ENCODE peak calls at places on chromosomes 12 and 14, in nine cellular contexts. I is PC-3, G is lung, P is pancreas, N is DND-41, L is adrenal gland, S is fibroblast of lung, M is heart right ventricle, Q is tibial artery. T is an unnamed sample.

GRCh38 chr12:48980953-48981756 is 3.0 kb downstream of the WNT1 start:
- DNase-seq in I (no peak), G (no peak), P (no peak), N (no peak), L (no peak), S (no peak), M (no peak), Q (no peak), T (no peak)

GRCh38 chr14:59274991-59275391 is 86.5 kb downstream of the DAAM1 start:
- DNase-seq in I (peak; percentile 67), G (peak; percentile 44), P (no peak), N (no peak), L (no peak), S (no peak), M (no peak), Q (no peak), T (no peak)

GRCh38 chr12:49705479-49706267 is 1.5 kb downstream of the FMNL3 start:
- DNase-seq in I (peak; percentile 55), G (peak; percentile 28), P (no peak), N (no peak), L (peak; percentile 24), S (peak; percentile 60), M (peak; percentile 34), Q (peak; percentile 39), T (peak; percentile 76)

GRCh38 chr14:30985796-30986195 is 39.7 kb upstream of the AP4S1 start:
- DNase-seq in I (no peak), G (no peak), P (no peak), N (no peak), L (no peak), S (no peak), M (no peak), Q (no peak), T (no peak)

GRCh38 chr14:104655128-104655848 is 34.1 kb upstream of the INF2 start:
- DNase-seq in I (no peak), G (no peak), P (no peak), N (no peak), L (no peak), S (no peak), M (no peak), Q (no peak), T (no peak)

GRCh38 chr14:46136456-46136855 is 515.1 kb downstream of the RPL10L start:
- DNase-seq in I (no peak), G (no peak), P (no peak), N (no peak), L (no peak), S (no peak), M (no peak), Q (no peak), T (no peak)

GRCh38 chr14:94050231-94050880 is 24.2 kb downstream of the OTUB2 start:
- DNase-seq in I (no peak), G (no peak), P (peak; percentile 9), N (no peak), L (peak; percentile 43), S (no peak), M (peak; percentile 83), Q (no peak), T (peak; percentile 76)

GRCh38 chr14:42554091-42554490 is 947.4 kb downstream of the LRFN5 start:
- DNase-seq in I (no peak), G (no peak), P (no peak), N (no peak), L (no peak), S (no peak), M (no peak), Q (no peak), T (no peak)

GRCh38 chr12:89256060-89256459 is 96.2 kb downstream of the DUSP6 start:
- DNase-seq in I (peak; percentile 18), G (no peak), P (no peak), N (no peak), L (no peak), S (no peak), M (no peak), Q (no peak), T (no peak)

GRCh38 chr12:128783129-128783574 is 40.6 kb downstream of the SLC15A4 start:
- DNase-seq in I (no peak), G (no peak), P (no peak), N (peak; percentile 6), L (no peak), S (no peak), M (no peak), Q (no peak), T (no peak)

GRCh38 chr14:71103662-71104484 is 196.6 kb downstream of the PCNX1 start:
- DNase-seq in I (peak; percentile 78), G (no peak), P (no peak), N (peak; percentile 22), L (no peak), S (peak; percentile 80), M (peak; percentile 12), Q (no peak), T (no peak)

GRCh38 chr12:115543269-115543668 is 734.2 kb downstream of the MED13L start:
- DNase-seq in I (peak; percentile 37), G (no peak), P (no peak), N (no peak), L (no peak), S (no peak), M (no peak), Q (no peak), T (no peak)

GRCh38 chr12:22056607-22057006 is 10.6 kb downstream of the CMAS start:
- DNase-seq in I (no peak), G (no peak), P (no peak), N (no peak), L (no peak), S (no peak), M (no peak), Q (no peak), T (no peak)
- H3K36me3 ChIP-seq in I (peaks cover 11% of the 10 kb centered on the region), G (peaks cover 2% of the 10 kb centered on the region), P (peaks cover 37% of the 10 kb centered on the region), N (peaks cover 48% of the 10 kb centered on the region), L (no peaks in the 10 kb centered on the region), S (no peaks in the 10 kb centered on the region), M (no peaks in the 10 kb centered on the region), Q (peaks cover 45% of the 10 kb centered on the region), T (peaks cover 42% of the 10 kb centered on the region)

DNA sequence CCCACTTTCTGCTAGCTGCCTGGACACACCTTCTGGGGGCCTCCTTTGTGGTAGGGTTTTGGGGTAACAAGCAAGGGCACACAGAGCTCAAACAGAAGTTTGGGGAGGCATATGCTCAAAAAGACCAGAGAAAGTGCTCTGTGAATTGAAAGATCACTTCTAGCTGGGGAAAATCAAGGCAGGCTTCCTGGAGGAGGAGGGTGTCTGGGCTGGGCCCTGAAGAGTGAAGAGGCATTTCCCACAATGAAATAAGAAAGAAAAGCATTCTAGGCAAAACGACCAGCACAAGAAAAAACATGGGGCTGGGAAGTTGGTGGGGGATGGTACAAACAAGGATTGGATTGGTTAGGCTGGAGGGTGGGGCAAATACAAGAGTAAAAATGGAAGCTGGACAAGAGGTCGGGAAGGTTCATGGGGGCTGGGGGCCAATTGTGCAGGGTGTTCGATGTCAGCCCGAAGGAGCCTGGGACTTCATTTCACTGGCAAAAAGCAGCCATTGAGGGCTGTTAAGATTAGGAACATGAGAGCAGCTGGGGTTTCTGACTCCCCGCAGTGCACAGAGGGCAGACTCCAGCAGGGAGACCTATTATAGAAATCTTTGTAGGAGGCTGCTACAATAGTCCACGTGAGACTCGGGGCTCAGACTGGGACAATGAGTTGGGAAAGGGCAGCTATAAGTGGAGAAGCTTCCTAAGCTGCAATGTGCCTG is 51.5 kb upstream of the CMKLR1 start:
- DNase-seq in I (no peak), G (no peak), P (no peak), N (no peak), L (no peak), S (no peak), M (no peak), Q (no peak), T (no peak)
- H3K4me1 ChIP-seq in I (no peaks in the 10 kb centered on the region), G (no peaks in the 10 kb centered on the region), P (no peaks in the 10 kb centered on the region), N (no peaks in the 10 kb centered on the region), L (no peaks in the 10 kb centered on the region), S (no peaks in the 10 kb centered on the region), M (no peaks in the 10 kb centered on the region), Q (no peaks in the 10 kb centered on the region), T (no peaks in the 10 kb centered on the region)

GRCh38 chr12:52949413-52950331 is 754 bp downstream of the KRT18 start:
- DNase-seq in I (peak; percentile 96), G (peak; percentile 80), P (peak; percentile 89), N (no peak), L (peak; percentile 27), S (peak; percentile 84), M (peak; percentile 27), Q (no peak), T (no peak)

GRCh38 chr12:52946334-52946733 is 2.6 kb upstream of the KRT18 start:
- DNase-seq in I (no peak), G (no peak), P (no peak), N (no peak), L (no peak), S (no peak), M (no peak), Q (no peak), T (no peak)

GRCh38 chr12:52945389-52946232 is 3.3 kb upstream of the KRT18 start:
- DNase-seq in I (peak; percentile 67), G (peak; percentile 59), P (peak; percentile 66), N (no peak), L (no peak), S (peak; percentile 16), M (no peak), Q (no peak), T (no peak)

GRCh38 chr12:52946797-52947547 is 1.9 kb upstream of the KRT18 start:
- DNase-seq in I (peak; percentile 73), G (no peak), P (peak; percentile 63), N (no peak), L (no peak), S (no peak), M (no peak), Q (no peak), T (no peak)

DNA sequence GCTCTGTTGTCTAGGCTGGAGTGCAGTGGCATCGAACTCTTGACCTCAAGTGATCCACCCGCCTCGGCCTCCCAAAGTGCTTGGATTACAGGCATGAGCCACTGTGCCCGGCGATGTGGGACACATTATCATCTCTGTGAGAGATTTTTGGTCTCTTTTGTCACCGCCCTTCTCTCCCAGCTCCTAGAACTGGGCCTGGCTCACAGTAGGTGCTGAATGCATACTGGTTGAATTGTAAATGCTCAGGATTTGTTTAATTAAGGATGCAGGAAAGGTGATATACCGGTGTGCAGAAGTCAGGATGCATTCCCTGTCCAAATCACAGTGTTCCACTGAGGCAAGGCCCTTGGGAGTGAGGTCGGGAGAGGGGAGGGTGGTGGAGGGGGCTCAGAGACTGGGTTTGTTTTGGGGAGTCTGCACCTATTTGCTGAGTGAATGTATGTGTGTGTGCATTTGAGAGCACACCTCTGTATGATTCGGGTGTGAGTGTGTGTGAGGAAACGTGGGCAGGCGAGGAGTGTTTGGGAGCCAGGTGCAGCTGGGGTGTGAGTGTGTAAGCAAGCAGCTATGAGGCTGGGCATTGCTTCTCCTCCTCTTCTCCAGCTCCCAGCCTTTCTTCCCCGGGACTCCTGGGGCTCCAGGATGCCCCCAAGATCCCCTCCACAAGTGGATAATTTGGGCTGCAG is 1.0 kb upstream of the KRT18 start:
- DNase-seq in I (no peak), G (no peak), P (peak; percentile 22), N (no peak), L (no peak), S (no peak), M (no peak), Q (no peak), T (no peak)
- TF ChIP-seq CTCF in I (no peak), G (no peak), P (no peak), N (no peak), L (no peak), S (no peak), M (no peak), Q (no peak), T (no peak)

DNA sequence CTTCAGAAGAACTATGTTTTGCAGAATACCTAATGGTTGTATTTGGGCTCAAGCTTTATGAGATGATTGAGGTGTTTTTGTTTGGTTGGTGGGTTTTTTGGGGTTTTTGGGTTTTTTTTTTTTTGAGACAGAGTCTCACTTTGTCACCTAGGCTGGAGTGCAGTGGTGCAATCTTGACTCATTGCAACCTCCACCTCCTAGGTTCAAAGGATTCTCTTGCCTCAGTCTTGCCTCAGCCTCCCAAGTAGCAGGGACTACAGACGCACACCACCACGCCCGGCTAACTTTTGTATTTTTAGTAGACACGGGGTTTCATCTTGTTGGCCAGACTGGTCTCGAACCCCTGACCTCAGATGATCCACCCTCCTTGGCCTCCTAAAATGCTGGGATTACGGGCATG is 39.6 kb downstream of the ARL1 start:
- DNase-seq in I (no peak), G (no peak), P (no peak), N (no peak), L (no peak), S (no peak), M (no peak), Q (no peak), T (no peak)
- H3K36me3 ChIP-seq in I (peaks cover 62% of the 10 kb centered on the region), G (peaks cover 43% of the 10 kb centered on the region), P (peaks cover 59% of the 10 kb centered on the region), N (peaks cover 87% of the 10 kb centered on the region), L (no peaks in the 10 kb centered on the region), S (peaks cover 11% of the 10 kb centered on the region), M (no peaks in the 10 kb centered on the region), Q (peaks cover 100% of the 10 kb centered on the region), T (peaks cover 88% of the 10 kb centered on the region)

T was measured in right atrium auricular region.